ENCODE peak calls at places on chromosome 11, in five cellular contexts. P, J, X, T and N are unnamed samples.

GRCh38 chr11:134047586-134047999 is 21.3 kb upstream of the JAM3 start:
- ATAC-seq in X (no peak), T (peak), J (no peak), P (peak), N (peak)

GRCh38 chr11:104657083-104657482 is 241.2 kb downstream of the CASP12 start:
- ATAC-seq in T (no peak), P (no peak), X (no peak), J (no peak), N (no peak)

GRCh38 chr11:35609656-35610055 is 8.6 kb upstream of the FJX1 start:
- ATAC-seq in X (no peak), T (no peak), P (no peak), J (no peak), N (no peak)

GRCh38 chr11:11531127-11531526 is 90.7 kb downstream of the GALNT18 start:
- ATAC-seq in P (no peak), T (peak), J (no peak), X (no peak), N (peak)

GRCh38 chr11:78300108-78300507 is 111.4 kb downstream of the USP35 start:
- ATAC-seq in P (no peak), T (no peak), J (no peak), X (no peak), N (no peak)

GRCh38 chr11:69888671-69889076 is 69.5 kb upstream of the FGF3 start:
- ATAC-seq in P (peak), J (peak), T (peak), X (peak), N (peak)

GRCh38 chr11:8082391-8083087 is 1.5 kb downstream of the TUB start:
- ATAC-seq in X (no peak), P (no peak), T (no peak), J (no peak), N (no peak)

GRCh38 chr11:66728760-66729385 is at the start of gene SPTBN2:
- ATAC-seq in J (no peak), P (no peak), T (peak), X (no peak), N (no peak)

GRCh38 chr11:102850973-102851745 is 7.8 kb upstream of the MMP3 start:
- ATAC-seq in X (no peak), J (no peak), T (no peak), P (peak), N (peak)

GRCh38 chr11:108994887-108995286 is 330.0 kb downstream of the DDX10 start:
- ATAC-seq in X (no peak), T (peak), P (no peak), J (no peak), N (no peak)

GRCh38 chr11:88306785-88307184 is 30.8 kb downstream of the CTSC start:
- ATAC-seq in T (no peak), X (no peak), P (no peak), J (no peak), N (no peak)

GRCh38 chr11:47587733-47588326 is 1.4 kb downstream of the FAM180B start:
- ATAC-seq in T (peak), J (no peak), X (no peak), P (no peak), N (peak)

GRCh38 chr11:95576149-95576851 is 213.3 kb downstream of the FAM76B start:
- ATAC-seq in X (no peak), P (no peak), T (no peak), J (no peak), N (peak)

GRCh38 chr11:117189941-117190544 is 9.1 kb upstream of the TAGLN start:
- ATAC-seq in X (no peak), J (no peak), P (no peak), T (no peak), N (peak)

GRCh38 chr11:67561971-67562560 is 21.5 kb upstream of the GSTP1 start:
- ATAC-seq in T (no peak), P (no peak), X (no peak), J (no peak), N (peak)

GRCh38 chr11:35257287-35257686 is 118.3 kb downstream of the CD44 start:
- ATAC-seq in T (peak), J (peak), P (no peak), X (peak), N (no peak)

GRCh38 chr11:12811861-12812260 is 137.6 kb downstream of the TEAD1 start:
- ATAC-seq in J (no peak), X (no peak), T (no peak), P (no peak), N (no peak)

GRCh38 chr11:8361664-8362210 is 98.1 kb upstream of the LMO1 start:
- ATAC-seq in J (no peak), P (no peak), X (no peak), T (no peak), N (no peak)

GRCh38 chr11:65827774-65828156 is 6.0 kb upstream of the SNX32 start:
- ATAC-seq in X (no peak), T (no peak), J (no peak), P (no peak), N (no peak)

GRCh38 chr11:90288207-90288821 is 65.5 kb upstream of the CHORDC1 start:
- ATAC-seq in T (no peak), P (peak), J (no peak), X (no peak), N (peak)